ENCODE peak calls at places on chromosomes 1 and 21, in seven cellular contexts. I, D, P, B, F, J and Y are unnamed samples.
A peak's percentile ranks its signal among the peaks of the same experiment; 100 is the strongest.

GRCh38 chr21:45846373-45847160 is 135.0 kb upstream of the COL6A1 start:
- DNase-seq in I (no peak), D (no peak), P (peak; percentile 48), B (no peak), F (no peak), J (no peak), Y (no peak)

GRCh38 chr1:76013209-76013581 is 61.4 kb upstream of the ST6GALNAC3 start:
- DNase-seq in I (no peak), D (no peak), P (no peak), B (no peak), F (no peak), J (no peak), Y (no peak)

GRCh38 chr1:58231204-58231603 is 315.3 kb downstream of the OMA1 start:
- DNase-seq in I (no peak), D (no peak), P (no peak), B (no peak), F (no peak), J (no peak), Y (no peak)

GRCh38 chr1:145757420-145757819 is 38.1 kb downstream of the CD160 start:
- DNase-seq in I (no peak), D (no peak), P (no peak), B (no peak), F (no peak), J (no peak), Y (no peak)

GRCh38 chr1:160830321-160831153 is 32.1 kb downstream of the CD244 start:
- DNase-seq in I (peak; percentile 80), D (no peak), P (peak; percentile 61), B (peak; percentile 55), F (no peak), J (peak; percentile 71), Y (peak; percentile 69)

GRCh38 chr1:116462722-116463121 is 89.7 kb downstream of the ATP1A1 start:
- DNase-seq in I (no peak), D (no peak), P (no peak), B (no peak), F (no peak), J (no peak), Y (no peak)

GRCh38 chr1:233304489-233305102 is 9.1 kb upstream of the PCNX2 start:
- DNase-seq in I (peak; percentile 55), D (no peak), P (peak; percentile 51), B (peak; percentile 30), F (no peak), J (no peak), Y (no peak)

GRCh38 chr1:226626577-226626956 is 78.0 kb downstream of the STUM start:
- DNase-seq in I (peak; percentile 77), D (no peak), P (peak; percentile 78), B (peak; percentile 47), F (peak; percentile 56), J (peak; percentile 65), Y (peak; percentile 30)

GRCh38 chr1:115190766-115191165 is 101.5 kb upstream of the TSPAN2 start:
- DNase-seq in I (no peak), D (no peak), P (no peak), B (no peak), F (no peak), J (no peak), Y (no peak)

GRCh38 chr1:23444596-23445390 is 20.2 kb upstream of the TCEA3 start:
- DNase-seq in I (no peak), D (no peak), P (peak; percentile 29), B (no peak), F (no peak), J (no peak), Y (no peak)

GRCh38 chr1:181479137-181479745 is 4.1 kb upstream of the CACNA1E start:
- DNase-seq in I (peak; percentile 57), D (peak; percentile 27), P (peak; percentile 73), B (peak; percentile 69), F (no peak), J (peak; percentile 28), Y (no peak)

GRCh38 chr1:38991638-38992449 is 768 bp downstream of the AKIRIN1 start:
- DNase-seq in I (peak; percentile 12), D (no peak), P (peak; percentile 40), B (no peak), F (no peak), J (peak; percentile 36), Y (peak; percentile 71)

GRCh38 chr1:84603941-84604830 is 29.9 kb upstream of the CTBS start:
- DNase-seq in I (no peak), D (no peak), P (peak; percentile 90), B (peak; percentile 94), F (peak; percentile 19), J (peak; percentile 62), Y (peak; percentile 83)

GRCh38 chr1:147390185-147390542 is 147.7 kb downstream of the CHD1L start:
- DNase-seq in I (no peak), D (no peak), P (no peak), B (no peak), F (no peak), J (no peak), Y (no peak)

GRCh38 chr1:93629101-93630059 is 52.3 kb downstream of the BCAR3 start:
- DNase-seq in I (peak; percentile 83), D (peak; percentile 67), P (peak; percentile 91), B (peak; percentile 74), F (no peak), J (peak; percentile 27), Y (no peak)

GRCh38 chr21:43917515-43918384 is 52.7 kb downstream of the AGPAT3 start:
- DNase-seq in I (no peak), D (no peak), P (no peak), B (no peak), F (no peak), J (no peak), Y (no peak)

GRCh38 chr1:57163332-57163731 is 197.5 kb upstream of the C8B start:
- DNase-seq in I (no peak), D (no peak), P (no peak), B (no peak), F (no peak), J (no peak), Y (no peak)
- H3K4me3 ChIP-seq in I (no peak overlapping the region), D (no peak overlapping the region), P (no peak overlapping the region), B (no peak overlapping the region), F (no peak overlapping the region), J (no peak overlapping the region), Y (no peak overlapping the region)

GRCh38 chr1:37553598-37553926 is 531 bp downstream of the SNIP1 start:
- DNase-seq in I (no peak), D (no peak), P (no peak), B (peak; percentile 4), F (no peak), J (no peak), Y (no peak)
- H3K4me3 ChIP-seq in I (peak overlapping the region; percentile 91), D (peak overlapping the region; percentile 87), P (peak overlapping the region; percentile 100), B (peak overlapping the region; percentile 100), F (peak overlapping the region; percentile 93), J (peak overlapping the region; percentile 90), Y (peak overlapping the region; percentile 90)

DNA sequence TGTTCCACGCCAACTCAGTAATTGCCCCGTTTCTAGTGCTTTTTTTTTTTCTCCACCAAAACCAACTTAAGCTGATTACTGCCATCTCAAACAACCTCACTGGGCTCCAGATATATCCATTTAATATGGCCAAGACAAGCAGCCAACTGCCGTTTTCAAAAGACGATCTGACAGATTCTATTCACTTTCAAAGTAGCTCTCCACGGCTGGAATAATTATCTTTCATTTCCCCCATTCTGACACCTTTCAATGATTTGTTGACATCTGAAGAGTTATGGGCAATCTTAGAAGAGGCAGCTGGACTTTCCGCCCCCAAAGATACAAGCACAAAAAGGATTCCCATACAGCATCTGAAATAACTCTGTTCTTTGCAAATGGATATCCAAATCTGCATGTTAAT is 56.0 kb downstream of the OLIG1 start:
- DNase-seq in I (no peak), D (no peak), P (no peak), B (no peak), F (no peak), J (no peak), Y (no peak)
- H3K4me3 ChIP-seq in I (no peak overlapping the region), D (no peak overlapping the region), P (no peak overlapping the region), B (no peak overlapping the region), F (no peak overlapping the region), J (no peak overlapping the region), Y (no peak overlapping the region)

GRCh38 chr1:65422241-65423203 is 2.1 kb downstream of the LEPR start:
- DNase-seq in I (no peak), D (no peak), P (peak; percentile 44), B (peak; percentile 51), F (no peak), J (no peak), Y (no peak)
- H3K4me3 ChIP-seq in I (peak overlapping the region; percentile 92), D (peak overlapping the region; percentile 82), P (peak overlapping the region; percentile 89), B (no peak overlapping the region), F (peak overlapping the region; percentile 89), J (no peak overlapping the region), Y (peak overlapping the region; percentile 85)

DNA sequence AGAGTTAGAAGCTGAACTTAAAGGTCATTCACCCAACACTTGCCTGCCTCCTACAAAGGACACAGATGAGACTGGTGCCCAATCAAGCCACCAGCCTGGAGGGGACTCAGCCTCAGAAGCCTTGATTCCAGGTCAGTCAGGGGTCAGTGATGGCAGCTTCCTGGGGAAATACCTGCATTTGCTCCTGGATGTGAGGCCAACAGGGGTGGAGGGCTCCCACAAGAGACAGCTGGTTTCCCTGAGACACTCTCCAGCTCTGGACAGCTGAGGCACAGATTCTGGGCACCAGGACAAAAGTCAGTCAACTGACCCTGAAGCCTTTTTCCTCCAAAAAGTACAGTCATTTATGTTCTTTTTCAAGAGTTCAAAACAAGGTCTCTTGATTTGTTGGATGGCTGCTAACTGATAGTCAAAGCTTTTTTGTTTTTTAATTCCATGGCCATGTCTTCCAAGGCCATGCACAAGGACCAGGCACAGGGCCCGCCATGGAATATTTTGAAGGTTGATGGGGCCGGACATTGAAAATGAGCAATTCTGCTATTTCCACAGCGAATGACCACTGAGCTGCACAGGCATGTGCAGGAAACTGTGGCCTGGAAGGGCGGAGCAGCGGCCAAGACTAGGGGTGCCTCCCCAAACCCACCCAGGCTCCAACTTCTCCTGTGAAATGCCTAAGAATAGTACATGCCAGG is 1.8 kb downstream of the C2CD2 start:
- DNase-seq in I (no peak), D (no peak), P (no peak), B (no peak), F (no peak), J (no peak), Y (no peak)
- H3K4me3 ChIP-seq in I (no peak overlapping the region), D (peak overlapping the region; percentile 74), P (peak overlapping the region; percentile 62), B (no peak overlapping the region), F (peak overlapping the region; percentile 80), J (no peak overlapping the region), Y (peak overlapping the region; percentile 97)

GRCh38 chr1:235326719-235327558 is 1.0 kb downstream of the ARID4B start:
- DNase-seq in I (peak; percentile 73), D (no peak), P (peak; percentile 19), B (peak; percentile 26), F (no peak), J (peak; percentile 51), Y (no peak)

GRCh38 chr1:235325854-235326253 is 2.1 kb downstream of the ARID4B start:
- DNase-seq in I (no peak), D (no peak), P (no peak), B (no peak), F (no peak), J (no peak), Y (no peak)

GRCh38 chr1:235327559-235328270 is at the start of gene ARID4B:
- DNase-seq in I (no peak), D (no peak), P (no peak), B (no peak), F (peak; percentile 31), J (no peak), Y (no peak)

GRCh38 chr1:235325139-235325538 is 2.8 kb downstream of the ARID4B start:
- DNase-seq in I (no peak), D (no peak), P (no peak), B (no peak), F (no peak), J (no peak), Y (no peak)

DNA sequence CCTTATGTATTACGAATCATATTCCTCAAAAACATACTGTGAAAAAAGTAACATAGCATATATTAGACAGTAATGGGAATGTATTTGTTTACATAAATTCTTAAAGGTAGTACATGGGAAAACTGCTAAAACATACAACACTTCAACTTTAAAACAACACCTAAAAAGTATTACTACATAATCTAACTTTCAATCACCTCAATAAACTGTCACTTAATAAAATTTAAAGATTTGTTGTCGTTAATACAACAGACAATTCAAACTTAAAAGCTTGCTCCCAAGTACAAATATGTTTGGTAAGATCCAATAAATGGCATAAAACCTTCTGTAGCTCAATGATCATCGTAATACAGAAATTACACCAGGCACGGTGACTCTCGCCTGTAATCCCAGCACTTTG is 3.7 kb downstream of the ARID4B start:
- DNase-seq in I (no peak), D (no peak), P (no peak), B (no peak), F (no peak), J (no peak), Y (no peak)
- H3K4me3 ChIP-seq in I (peak overlapping the region; percentile 96), D (no peak overlapping the region), P (no peak overlapping the region), B (no peak overlapping the region), F (peak overlapping the region; percentile 17), J (no peak overlapping the region), Y (peak overlapping the region; percentile 10)